ENCODE peak calls at places on chromosome 4, in nine cellular contexts. Y, H, V, Q, I, B, E, K and F are unnamed samples.

GRCh38 chr4:86934147-86934771 is 552 bp upstream of the AFF1 start:
- DNase-seq in H (no peak), E (no peak), K (no peak), Y (no peak), B (no peak), V (no peak), Q (no peak), I (no peak), F (peak)

GRCh38 chr4:29566371-29566770 is 1153.8 kb upstream of the PCDH7 start:
- DNase-seq in I (no peak), Y (no peak), K (no peak), E (no peak), H (no peak), Q (no peak), V (no peak), B (no peak), F (no peak)

GRCh38 chr4:6324999-6325790 is 55.5 kb downstream of the WFS1 start:
- DNase-seq in V (peak), I (peak), Y (peak), B (peak), K (no peak), H (peak), E (no peak), Q (no peak), F (peak)

GRCh38 chr4:148270600-148270999 is 171.6 kb downstream of the NR3C2 start:
- DNase-seq in E (no peak), H (no peak), V (no peak), B (no peak), I (no peak), K (no peak), Q (no peak), Y (no peak), F (no peak)

GRCh38 chr4:16116493-16116990 is 32.7 kb upstream of the PROM1 start:
- DNase-seq in I (peak), Q (no peak), E (no peak), V (no peak), H (no peak), B (no peak), K (no peak), Y (no peak), F (no peak)

GRCh38 chr4:150402968-150403367 is 179.0 kb upstream of the MAB21L2 start:
- DNase-seq in B (no peak), H (peak), Y (peak), V (peak), E (no peak), Q (peak), I (no peak), K (peak), F (no peak)

GRCh38 chr4:139420652-139421051 is 33.3 kb upstream of the RAB33B start:
- DNase-seq in H (no peak), Y (no peak), V (no peak), B (no peak), K (no peak), I (no peak), E (no peak), Q (no peak), F (no peak)

GRCh38 chr4:110926841-110927400 is 304.0 kb upstream of the PITX2 start:
- DNase-seq in I (no peak), H (no peak), B (no peak), Y (no peak), V (no peak), Q (no peak), K (no peak), E (no peak), F (no peak)

GRCh38 chr4:188722911-188723310 is 583.7 kb downstream of the TRIML1 start:
- DNase-seq in B (no peak), K (no peak), I (no peak), Y (no peak), Q (no peak), H (no peak), V (no peak), E (no peak), F (no peak)

GRCh38 chr4:15001248-15001824 is 945 bp upstream of the CPEB2 start:
- DNase-seq in I (peak), H (peak), V (peak), B (peak), K (peak), Y (peak), Q (peak), E (peak), F (peak)

GRCh38 chr4:70718811-70719604 is 2.8 kb upstream of the RUFY3 start:
- DNase-seq in H (no peak), I (no peak), Y (no peak), B (no peak), K (no peak), E (no peak), V (no peak), Q (no peak), F (no peak)

GRCh38 chr4:55547461-55547770 is 707 bp upstream of the CLOCK start:
- DNase-seq in B (no peak), K (no peak), E (no peak), I (no peak), Y (no peak), Q (no peak), H (peak), V (no peak), F (no peak)

GRCh38 chr4:107718351-107718965 is 1.6 kb downstream of the PAPSS1 start:
- DNase-seq in V (no peak), E (no peak), H (no peak), Q (no peak), Y (no peak), I (no peak), K (no peak), B (no peak), F (no peak)

GRCh38 chr4:169079942-169080827 is 70.1 kb upstream of the CBR4 start:
- DNase-seq in Y (peak), Q (no peak), K (no peak), I (no peak), B (peak), H (peak), V (peak), E (peak), F (peak)

GRCh38 chr4:168432419-168433146 is 47.7 kb downstream of the DDX60L start:
- DNase-seq in B (no peak), E (no peak), K (no peak), V (no peak), Q (no peak), I (no peak), Y (no peak), H (no peak), F (no peak)

GRCh38 chr4:1291091-1291490 is 1.4 kb downstream of the MAEA start:
- DNase-seq in B (no peak), I (no peak), H (no peak), K (no peak), Y (peak), E (no peak), Q (no peak), V (peak), F (peak)

GRCh38 chr4:52844596-52844995 is 17.5 kb upstream of the RASL11B start:
- DNase-seq in E (no peak), H (no peak), I (no peak), B (no peak), Q (no peak), V (no peak), Y (no peak), K (no peak), F (no peak)

GRCh38 chr4:101171747-101172146 is 175.6 kb downstream of the PPP3CA start:
- DNase-seq in E (no peak), Q (no peak), V (no peak), K (no peak), I (no peak), Y (no peak), B (no peak), H (no peak), F (no peak)

GRCh38 chr4:184728858-184729257 is 5.0 kb downstream of the CENPU start:
- DNase-seq in V (no peak), Q (no peak), I (no peak), B (no peak), H (no peak), K (no peak), Y (no peak), E (no peak), F (no peak)

GRCh38 chr4:5956285-5957021 is 61.8 kb downstream of the C4orf50 start:
- DNase-seq in E (no peak), V (no peak), K (peak), H (no peak), Q (peak), Y (peak), B (peak), I (no peak), F (peak)

GRCh38 chr4:57044279-57044678 is 65.6 kb downstream of the POLR2B start:
- DNase-seq in V (no peak), E (no peak), H (no peak), K (no peak), Y (no peak), Q (no peak), B (no peak), I (no peak), F (no peak)

GRCh38 chr4:153661215-153661822 is 22.8 kb upstream of the TLR2 start:
- DNase-seq in I (no peak), B (no peak), Y (no peak), H (no peak), V (no peak), E (no peak), Q (no peak), K (no peak), F (no peak)

GRCh38 chr4:54318904-54319303 is 89.8 kb downstream of the PDGFRA start:
- DNase-seq in E (no peak), Q (no peak), H (no peak), K (no peak), Y (no peak), I (no peak), B (no peak), V (no peak), F (no peak)

GRCh38 chr4:120056249-120056648 is 10.4 kb downstream of the MAD2L1 start:
- DNase-seq in Y (no peak), I (no peak), H (no peak), B (no peak), E (no peak), Q (no peak), V (no peak), K (no peak), F (no peak)

GRCh38 chr4:76987153-76987562 is 37.6 kb downstream of the SEPTIN11 start:
- DNase-seq in Q (no peak), I (no peak), E (no peak), Y (peak), K (peak), V (no peak), B (peak), H (peak), F (no peak)

GRCh38 chr4:13706716-13707115 is 79.2 kb upstream of the BOD1L1 start:
- DNase-seq in B (no peak), E (no peak), Y (no peak), V (no peak), K (no peak), Q (no peak), H (no peak), I (no peak), F (no peak)

GRCh38 chr4:128812360-128812958 is 3.0 kb downstream of the JADE1 start:
- DNase-seq in B (no peak), V (no peak), K (peak), E (peak), I (no peak), Q (no peak), H (no peak), Y (peak), F (peak)

GRCh38 chr4:128809477-128810330 is at the start of gene JADE1:
- DNase-seq in V (peak), E (peak), B (peak), Q (peak), H (peak), I (peak), Y (peak), K (peak), F (peak)

GRCh38 chr4:128810331-128810870 is 901 bp downstream of the JADE1 start:
- DNase-seq in B (peak), Y (peak), E (no peak), H (no peak), V (no peak), K (peak), I (peak), Q (peak), F (peak)

GRCh38 chr4:128811571-128812359 is 2.3 kb downstream of the JADE1 start:
- DNase-seq in H (peak), Q (peak), Y (peak), E (peak), I (peak), B (peak), V (peak), K (peak), F (peak)

DNA sequence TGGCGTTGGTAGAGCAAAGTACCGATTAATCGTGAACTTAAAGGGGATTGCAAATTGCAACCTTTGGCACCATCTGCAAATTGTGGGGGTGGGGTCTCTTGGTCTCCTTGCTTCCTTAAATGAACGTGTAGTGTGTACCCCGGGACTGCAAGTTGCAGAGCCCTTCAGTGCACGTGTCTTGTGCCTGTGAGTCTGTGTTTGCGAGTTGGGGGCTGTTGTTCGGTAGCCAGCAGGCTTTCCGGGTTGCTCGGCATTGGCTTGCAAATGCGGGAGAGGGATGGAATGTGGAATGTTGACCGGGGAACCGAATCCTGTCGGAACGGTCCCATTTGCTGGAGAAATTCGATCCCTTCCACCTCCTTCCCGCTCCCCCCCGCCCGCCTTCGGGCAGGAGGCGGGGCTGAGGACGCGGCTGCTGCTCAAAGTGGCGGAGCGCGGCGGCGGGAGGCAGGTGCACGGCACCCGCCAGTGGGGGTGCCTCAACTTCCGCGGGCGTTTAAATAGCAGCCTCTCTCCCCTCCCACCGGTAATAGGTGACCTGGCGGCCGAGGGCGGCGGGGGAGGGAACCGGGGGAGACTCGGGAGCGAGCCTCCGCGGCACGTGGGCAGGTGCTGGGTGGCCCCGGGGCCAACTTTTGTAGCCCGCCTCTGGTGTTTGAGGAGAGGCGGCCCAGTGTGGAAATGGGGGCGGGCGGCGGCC is 1.5 kb downstream of the JADE1 start:
- DNase-seq in I (peak), B (peak), V (peak), E (peak), Q (peak), H (peak), Y (peak), K (peak), F (peak)
- TF ChIP-seq POLR2A in I (peak), B (peak), V (peak), E (peak), Q (peak), H (peak), Y (no peak), K (peak), F (no peak)

GRCh38 chr4:109826719-109827118 is 1.1 kb upstream of the RRH start:
- DNase-seq in Y (no peak), E (no peak), B (no peak), H (no peak), K (no peak), V (no peak), Q (no peak), I (no peak), F (no peak)
- TF ChIP-seq CTCF in Y (peak), E (peak), B (peak), H (peak), K (peak), V (peak), Q (peak), I (peak), F (no peak)

DNA sequence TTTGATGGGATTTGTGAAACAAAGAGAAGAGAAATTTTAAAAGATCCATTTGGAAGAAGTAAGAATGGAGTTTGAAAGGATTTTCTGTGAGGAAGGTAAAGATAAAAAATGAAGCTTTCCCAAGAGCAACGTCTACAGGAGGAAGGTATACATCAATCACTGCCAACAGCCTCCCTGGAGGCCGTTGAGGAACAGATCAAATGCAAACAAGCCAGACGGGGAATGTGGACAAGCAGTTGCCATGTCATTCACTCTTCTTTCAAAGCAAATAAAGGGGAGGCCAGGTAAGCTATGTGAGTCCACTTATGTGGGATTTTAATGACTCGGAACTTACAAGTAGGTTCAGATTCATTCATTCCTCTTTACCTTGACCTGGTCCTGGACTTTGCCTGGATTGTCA is 1020.5 kb upstream of the AGA start:
- DNase-seq in E (no peak), V (no peak), B (no peak), Y (no peak), H (no peak), K (no peak), Q (no peak), I (no peak), F (no peak)
- TF ChIP-seq POLR2A in E (no peak), V (no peak), B (no peak), Y (no peak), H (no peak), K (no peak), Q (no peak), I (no peak), F (no peak)

GRCh38 chr4:103719320-103720204 is at the start of gene TACR3:
- DNase-seq in E (no peak), K (no peak), V (no peak), H (peak), Q (no peak), B (no peak), Y (no peak), I (no peak), F (no peak)

GRCh38 chr4:103721251-103721650 is 1.5 kb upstream of the TACR3 start:
- DNase-seq in Y (no peak), H (no peak), Q (no peak), I (no peak), K (no peak), B (no peak), E (no peak), V (no peak), F (no peak)

GRCh38 chr4:103720661-103721060 is 876 bp upstream of the TACR3 start:
- DNase-seq in B (no peak), Q (no peak), I (no peak), E (no peak), Y (no peak), H (no peak), V (no peak), K (no peak), F (no peak)

DNA sequence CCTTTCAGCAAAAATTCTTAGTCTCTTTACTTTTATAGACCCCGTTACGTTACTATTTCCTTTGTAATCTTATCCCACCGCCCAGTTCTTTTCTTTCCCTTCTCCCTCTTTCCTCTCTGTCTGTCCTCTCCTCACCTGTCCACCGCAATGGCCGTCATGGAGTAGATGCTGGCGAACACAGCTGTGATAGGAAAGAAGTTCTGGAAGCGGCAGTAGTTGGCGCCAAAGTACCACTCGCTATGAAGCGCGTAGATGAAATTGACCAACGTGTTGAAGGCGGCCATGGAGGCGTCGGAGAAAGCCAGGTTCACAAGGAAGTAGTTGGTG is 829 bp downstream of the TACR3 start:
- DNase-seq in K (no peak), H (no peak), Y (no peak), I (no peak), V (no peak), Q (no peak), E (no peak), B (no peak), F (no peak)
- TF ChIP-seq CTCF in K (no peak), H (no peak), Y (no peak), I (no peak), V (no peak), Q (no peak), E (no peak), B (no peak), F (no peak)

GRCh38 chr4:21763865-21764264 is 184.7 kb downstream of the KCNIP4 start:
- DNase-seq in Q (no peak), V (no peak), E (no peak), Y (no peak), B (no peak), K (no peak), H (no peak), I (no peak), F (no peak)

GRCh38 chr4:21769404-21770147 is 179.0 kb downstream of the KCNIP4 start:
- DNase-seq in Y (no peak), H (no peak), I (no peak), E (no peak), K (no peak), Q (no peak), B (no peak), V (no peak), F (no peak)

GRCh38 chr4:21768349-21769310 is 179.9 kb downstream of the KCNIP4 start:
- DNase-seq in K (no peak), B (peak), V (no peak), E (no peak), H (no peak), I (no peak), Y (no peak), Q (no peak), F (no peak)

GRCh38 chr4:21765810-21766407 is 182.7 kb downstream of the KCNIP4 start:
- DNase-seq in K (peak), I (no peak), H (no peak), Q (no peak), E (no peak), Y (peak), V (no peak), B (peak), F (peak)
- TF ChIP-seq POLR2A in K (no peak), I (no peak), H (no peak), Q (no peak), E (no peak), Y (no peak), V (no peak), B (no peak), F (no peak)

GRCh38 chr4:186726150-186726439 is 2.4 kb upstream of the FAT1 start:
- DNase-seq in I (no peak), B (no peak), H (no peak), E (no peak), K (no peak), V (no peak), Q (no peak), Y (no peak), F (no peak)
- TF ChIP-seq CTCF in I (no peak), B (no peak), H (no peak), E (no peak), K (no peak), V (no peak), Q (no peak), Y (no peak), F (no peak)

GRCh38 chr4:99859618-99860017 is 34.6 kb downstream of the LAMTOR3 start:
- DNase-seq in H (no peak), V (no peak), Y (no peak), E (no peak), I (no peak), B (no peak), Q (no peak), K (no peak), F (no peak)
- TF ChIP-seq POLR2A in H (no peak), V (no peak), Y (no peak), E (no peak), I (no peak), B (no peak), Q (no peak), K (no peak), F (no peak)

DNA sequence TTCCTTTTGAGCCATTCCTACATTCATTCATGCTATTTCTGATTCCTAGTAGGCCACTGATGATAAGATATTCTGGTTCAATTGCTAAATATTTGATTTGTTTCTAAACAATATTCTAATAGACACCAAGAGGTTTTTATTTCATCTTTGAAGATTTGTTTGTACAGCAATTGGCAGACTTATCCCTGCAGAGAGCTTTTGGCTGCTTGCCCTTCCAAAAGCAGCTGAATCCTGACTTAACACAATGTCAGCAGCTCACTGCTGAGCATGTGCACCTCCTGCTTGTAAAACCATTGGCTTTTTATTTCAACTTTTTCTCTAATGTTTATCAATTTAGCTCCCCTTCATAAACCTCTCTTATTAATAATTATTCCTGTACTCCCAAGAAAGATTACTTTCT is 45.3 kb downstream of the MMRN1 start:
- DNase-seq in I (no peak), Q (no peak), Y (peak), B (no peak), E (no peak), V (no peak), K (peak), H (no peak), F (no peak)
- TF ChIP-seq CTCF in I (no peak), Q (no peak), Y (no peak), B (no peak), E (no peak), V (no peak), K (no peak), H (no peak), F (no peak)